ENCODE peak calls at places on chromosome 5, in eight cellular contexts. H, W, L, Q, U, Z, V and K are unnamed samples.

GRCh38 chr5:145846087-145846486 is 10.9 kb upstream of the PRELID2 start:
- DNase-seq in L (no peak), U (no peak), Q (no peak), Z (no peak), H (no peak), V (no peak), W (no peak), K (no peak)

GRCh38 chr5:148491793-148492184 is 108.0 kb downstream of the FBXO38 start:
- DNase-seq in Q (no peak), V (no peak), U (no peak), Z (no peak), L (no peak), W (no peak), H (no peak), K (no peak)

GRCh38 chr5:132414634-132415377 is 45.3 kb downstream of the SLC22A5 start:
- DNase-seq in L (no peak), Q (no peak), Z (no peak), U (peak; percentile 59), V (no peak), H (peak; percentile 59), W (no peak), K (no peak)

GRCh38 chr5:115170128-115170923 is 618 bp upstream of the TRIM36 start:
- DNase-seq in V (no peak), Z (no peak), W (no peak), Q (peak; percentile 51), L (peak; percentile 75), H (no peak), U (no peak), K (no peak)

GRCh38 chr5:54832846-54833245 is 152.5 kb downstream of the ESM1 start:
- DNase-seq in U (no peak), H (no peak), Z (no peak), Q (no peak), L (no peak), W (no peak), V (no peak), K (no peak)

GRCh38 chr5:179166886-179167841 is 107.0 kb downstream of the ZNF354C start:
- DNase-seq in Z (no peak), U (peak; percentile 44), H (peak; percentile 84), W (peak; percentile 39), L (peak; percentile 68), Q (peak; percentile 29), V (peak; percentile 60), K (peak; percentile 39)

GRCh38 chr5:77337716-77338115 is 127.2 kb downstream of the PDE8B start:
- DNase-seq in U (no peak), Z (no peak), L (no peak), W (no peak), Q (no peak), H (no peak), V (no peak), K (no peak)

GRCh38 chr5:153953411-153953810 is 85.3 kb downstream of the FAM114A2 start:
- DNase-seq in W (no peak), U (no peak), Q (no peak), V (no peak), L (no peak), Z (no peak), H (no peak), K (no peak)

GRCh38 chr5:170986598-170986997 is 124.8 kb downstream of the RANBP17 start:
- DNase-seq in Q (no peak), V (no peak), W (no peak), Z (no peak), U (peak; percentile 58), H (peak; percentile 56), L (no peak), K (no peak)

GRCh38 chr5:66757219-66757833 is 161.1 kb downstream of the MAST4 start:
- DNase-seq in Z (peak; percentile 42), W (no peak), U (peak; percentile 79), Q (no peak), L (no peak), H (peak; percentile 87), V (no peak), K (no peak)

GRCh38 chr5:142894749-142895148 is 124.6 kb downstream of the ARHGAP26 start:
- DNase-seq in L (no peak), U (peak; percentile 84), H (peak; percentile 60), Z (no peak), Q (no peak), V (no peak), W (no peak), K (no peak)

GRCh38 chr5:181188700-181189362 is 16.2 kb downstream of the TRIM7 start:
- DNase-seq in Q (peak; percentile 89), U (peak; percentile 81), Z (peak; percentile 85), L (no peak), H (peak; percentile 79), W (peak; percentile 68), V (peak; percentile 76), K (no peak)

GRCh38 chr5:164233796-164234195 is 728.4 kb downstream of the MAT2B start:
- DNase-seq in U (peak; percentile 37), V (no peak), L (no peak), H (peak; percentile 65), Z (no peak), Q (no peak), W (no peak), K (no peak)

GRCh38 chr5:145294321-145294720 is 540.8 kb downstream of the PRELID2 start:
- DNase-seq in Z (no peak), U (peak; percentile 49), H (peak; percentile 6), V (no peak), L (no peak), Q (no peak), W (no peak), K (no peak)

GRCh38 chr5:123690821-123691220 is 178.8 kb downstream of the CSNK1G3 start:
- DNase-seq in Z (no peak), W (no peak), U (no peak), H (no peak), L (no peak), V (no peak), Q (no peak), K (no peak)

GRCh38 chr5:26482817-26483375 is 555.5 kb downstream of the CDH9 start:
- DNase-seq in Q (no peak), L (no peak), W (no peak), H (no peak), U (no peak), V (no peak), Z (peak; percentile 29), K (peak; percentile 11)

GRCh38 chr5:93053825-93054224 is 527.2 kb downstream of the NR2F1-AS1 start:
- DNase-seq in H (peak; percentile 57), Q (no peak), U (peak; percentile 94), W (no peak), V (no peak), L (no peak), Z (no peak), K (no peak)

GRCh38 chr5:142644127-142644526 is 41.8 kb downstream of the FGF1 start:
- DNase-seq in W (no peak), L (no peak), Z (no peak), V (no peak), H (no peak), U (no peak), Q (no peak), K (no peak)

GRCh38 chr5:177503351-177504085 is 6.1 kb downstream of the DOK3 start:
- DNase-seq in L (peak; percentile 58), V (no peak), Q (no peak), H (no peak), W (no peak), Z (no peak), U (no peak), K (no peak)
- H3K27ac ChIP-seq in L (no peak overlapping the region), V (no peak overlapping the region), Q (no peak overlapping the region), H (no peak overlapping the region), W (no peak overlapping the region), Z (no peak overlapping the region), U (no peak overlapping the region), K (no peak overlapping the region)

GRCh38 chr5:138565100-138565821 is 9.9 kb downstream of the HSPA9 start:
- DNase-seq in Z (no peak), W (no peak), H (no peak), L (no peak), V (no peak), Q (no peak), U (no peak), K (no peak)
- H3K27ac ChIP-seq in Z (no peak overlapping the region), W (no peak overlapping the region), H (no peak overlapping the region), L (no peak overlapping the region), V (peak overlapping the region; percentile 62), Q (no peak overlapping the region), U (no peak overlapping the region), K (no peak overlapping the region)

GRCh38 chr5:95352686-95353085 is 38.5 kb upstream of the FAM81B start:
- DNase-seq in H (no peak), L (no peak), Z (no peak), W (no peak), Q (no peak), V (no peak), U (no peak), K (no peak)

GRCh38 chr5:95350631-95351030 is 40.5 kb upstream of the FAM81B start:
- DNase-seq in U (no peak), V (no peak), Q (no peak), H (no peak), W (no peak), L (no peak), Z (no peak), K (no peak)

DNA sequence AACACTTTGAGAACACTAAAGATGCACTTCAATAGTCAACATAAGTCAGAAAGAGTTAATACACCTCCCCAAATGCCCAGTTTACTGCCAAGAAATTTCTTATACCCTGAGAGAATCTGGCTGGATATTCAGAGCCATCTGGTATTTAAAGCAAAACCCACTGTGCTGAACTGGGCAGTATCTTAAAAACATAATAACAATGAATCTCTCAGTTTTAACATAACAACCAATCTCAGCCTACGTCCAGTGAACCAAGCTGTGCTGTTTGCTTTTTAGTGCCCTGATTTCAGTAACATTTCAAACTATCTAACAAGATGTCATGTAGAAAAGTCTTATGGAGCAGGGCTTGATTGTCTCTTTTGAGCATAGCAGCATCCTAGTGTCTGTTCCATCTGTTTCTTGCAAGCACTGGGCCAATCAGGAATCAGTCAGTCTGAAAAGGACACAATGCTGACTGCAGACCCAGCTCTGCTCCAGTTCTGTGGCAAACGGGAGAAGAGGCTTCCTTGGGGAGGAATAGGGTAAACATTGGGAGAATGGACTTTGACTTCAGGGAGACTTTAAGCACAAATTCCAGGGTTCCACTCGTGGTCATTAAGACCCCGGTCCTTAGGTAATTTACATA is 43.5 kb upstream of the FAM81B start:
- DNase-seq in L (no peak), V (no peak), H (no peak), Q (no peak), U (no peak), W (no peak), Z (no peak), K (no peak)
- H3K27ac ChIP-seq in L (no peak overlapping the region), V (no peak overlapping the region), H (no peak overlapping the region), Q (no peak overlapping the region), U (no peak overlapping the region), W (no peak overlapping the region), Z (no peak overlapping the region), K (no peak overlapping the region)

GRCh38 chr5:150650713-150651000 is 10.2 kb downstream of the SYNPO start:
- DNase-seq in W (no peak), Q (no peak), H (no peak), V (no peak), L (peak; percentile 49), U (no peak), Z (no peak), K (no peak)

GRCh38 chr5:150649828-150650712 is 9.6 kb downstream of the SYNPO start:
- DNase-seq in U (no peak), Q (no peak), W (peak; percentile 24), Z (no peak), V (no peak), L (peak; percentile 80), H (no peak), K (no peak)

GRCh38 chr5:150649108-150649827 is 8.8 kb downstream of the SYNPO start:
- DNase-seq in U (no peak), H (no peak), V (no peak), Z (no peak), Q (no peak), L (no peak), W (no peak), K (no peak)

GRCh38 chr5:150647275-150648251 is 7.1 kb downstream of the SYNPO start:
- DNase-seq in Z (peak; percentile 80), Q (no peak), H (peak; percentile 56), W (no peak), V (no peak), L (no peak), U (no peak), K (no peak)

GRCh38 chr5:150648294-150649107 is 8.0 kb downstream of the SYNPO start:
- DNase-seq in Z (no peak), L (no peak), H (no peak), Q (no peak), W (peak; percentile 27), U (no peak), V (no peak), K (no peak)
- H3K27ac ChIP-seq in Z (peak overlapping the region; percentile 86), L (no peak overlapping the region), H (no peak overlapping the region), Q (no peak overlapping the region), W (no peak overlapping the region), U (no peak overlapping the region), V (no peak overlapping the region), K (no peak overlapping the region)